ENCODE peak calls at places on chromosomes 11 and 22, in seven cellular contexts. One of them, this sample, is unnamed.

GRCh38 chr11:92707173-92707619 is 262.3 kb upstream of the MTNR1B start:
- DNase-seq in stimulated activated naive CD4-positive, alpha-beta T cell: no peak
- DNase-seq in DMS53: peak
- DNase-seq in fibroblast of lung: no peak
- DNase-seq in activated T-helper 9 cell treated with anti-CD3 and anti-CD28 coated beads, Interleukin-2, amount 50 U/mL, for 16 hours: no peak
- DNase-seq in activated naive CD4-positive, alpha-beta T cell: no peak
- DNase-seq in astrocyte of the spinal cord: no peak
- DNase-seq in this sample: no peak

GRCh38 chr11:134418119-134418840 is 6.2 kb upstream of the B3GAT1 start:
- DNase-seq in DMS53: no peak
- DNase-seq in fibroblast of lung: peak
- DNase-seq in stimulated activated naive CD4-positive, alpha-beta T cell: no peak
- DNase-seq in activated T-helper 9 cell treated with anti-CD3 and anti-CD28 coated beads, Interleukin-2, amount 50 U/mL, for 16 hours: no peak
- DNase-seq in astrocyte of the spinal cord: no peak
- DNase-seq in activated naive CD4-positive, alpha-beta T cell: no peak
- DNase-seq in this sample: no peak

GRCh38 chr11:65833297-65834030 is at the start of gene SNX32:
- DNase-seq in astrocyte of the spinal cord: peak
- DNase-seq in DMS53: peak
- DNase-seq in stimulated activated naive CD4-positive, alpha-beta T cell: peak
- DNase-seq in fibroblast of lung: peak
- DNase-seq in activated naive CD4-positive, alpha-beta T cell: peak
- DNase-seq in activated T-helper 9 cell treated with anti-CD3 and anti-CD28 coated beads, Interleukin-2, amount 50 U/mL, for 16 hours: peak
- DNase-seq in this sample: peak

GRCh38 chr11:47514825-47515647 is 37.9 kb downstream of the CELF1 start:
- DNase-seq in astrocyte of the spinal cord: peak
- DNase-seq in activated naive CD4-positive, alpha-beta T cell: no peak
- DNase-seq in activated T-helper 9 cell treated with anti-CD3 and anti-CD28 coated beads, Interleukin-2, amount 50 U/mL, for 16 hours: peak
- DNase-seq in stimulated activated naive CD4-positive, alpha-beta T cell: no peak
- DNase-seq in DMS53: peak
- DNase-seq in fibroblast of lung: peak
- DNase-seq in this sample: no peak

GRCh38 chr11:105790021-105790420 is 180.1 kb downstream of the GRIA4 start:
- DNase-seq in fibroblast of lung: no peak
- DNase-seq in astrocyte of the spinal cord: no peak
- DNase-seq in activated T-helper 9 cell treated with anti-CD3 and anti-CD28 coated beads, Interleukin-2, amount 50 U/mL, for 16 hours: no peak
- DNase-seq in stimulated activated naive CD4-positive, alpha-beta T cell: no peak
- DNase-seq in DMS53: no peak
- DNase-seq in activated naive CD4-positive, alpha-beta T cell: no peak
- DNase-seq in this sample: no peak

GRCh38 chr11:3796796-3797328 is 492 bp downstream of the NUP98 start:
- DNase-seq in fibroblast of lung: no peak
- DNase-seq in DMS53: peak
- DNase-seq in astrocyte of the spinal cord: no peak
- DNase-seq in activated naive CD4-positive, alpha-beta T cell: no peak
- DNase-seq in stimulated activated naive CD4-positive, alpha-beta T cell: no peak
- DNase-seq in activated T-helper 9 cell treated with anti-CD3 and anti-CD28 coated beads, Interleukin-2, amount 50 U/mL, for 16 hours: no peak
- DNase-seq in this sample: no peak

GRCh38 chr22:19058713-19059451 is 63.3 kb downstream of the DGCR2 start:
- DNase-seq in stimulated activated naive CD4-positive, alpha-beta T cell: no peak
- DNase-seq in DMS53: peak
- DNase-seq in activated naive CD4-positive, alpha-beta T cell: no peak
- DNase-seq in astrocyte of the spinal cord: no peak
- DNase-seq in activated T-helper 9 cell treated with anti-CD3 and anti-CD28 coated beads, Interleukin-2, amount 50 U/mL, for 16 hours: no peak
- DNase-seq in fibroblast of lung: no peak
- DNase-seq in this sample: no peak

GRCh38 chr11:128664286-128664685 is 29.6 kb upstream of the FLI1 start:
- DNase-seq in astrocyte of the spinal cord: no peak
- DNase-seq in DMS53: no peak
- DNase-seq in stimulated activated naive CD4-positive, alpha-beta T cell: no peak
- DNase-seq in activated T-helper 9 cell treated with anti-CD3 and anti-CD28 coated beads, Interleukin-2, amount 50 U/mL, for 16 hours: no peak
- DNase-seq in fibroblast of lung: no peak
- DNase-seq in activated naive CD4-positive, alpha-beta T cell: no peak
- DNase-seq in this sample: no peak

GRCh38 chr11:78838417-78838816 is 263.8 kb upstream of the NARS2 start:
- DNase-seq in stimulated activated naive CD4-positive, alpha-beta T cell: no peak
- DNase-seq in fibroblast of lung: peak
- DNase-seq in astrocyte of the spinal cord: no peak
- DNase-seq in activated naive CD4-positive, alpha-beta T cell: no peak
- DNase-seq in activated T-helper 9 cell treated with anti-CD3 and anti-CD28 coated beads, Interleukin-2, amount 50 U/mL, for 16 hours: no peak
- DNase-seq in DMS53: peak
- DNase-seq in this sample: no peak

GRCh38 chr11:27596802-27597201 is 90.2 kb upstream of the LIN7C start:
- DNase-seq in stimulated activated naive CD4-positive, alpha-beta T cell: no peak
- DNase-seq in astrocyte of the spinal cord: no peak
- DNase-seq in activated T-helper 9 cell treated with anti-CD3 and anti-CD28 coated beads, Interleukin-2, amount 50 U/mL, for 16 hours: no peak
- DNase-seq in DMS53: no peak
- DNase-seq in activated naive CD4-positive, alpha-beta T cell: no peak
- DNase-seq in fibroblast of lung: no peak
- DNase-seq in this sample: no peak

GRCh38 chr11:783581-784015 is 6.3 kb downstream of the CEND1 start:
- DNase-seq in activated naive CD4-positive, alpha-beta T cell: no peak
- DNase-seq in fibroblast of lung: peak
- DNase-seq in DMS53: no peak
- DNase-seq in stimulated activated naive CD4-positive, alpha-beta T cell: no peak
- DNase-seq in astrocyte of the spinal cord: peak
- DNase-seq in activated T-helper 9 cell treated with anti-CD3 and anti-CD28 coated beads, Interleukin-2, amount 50 U/mL, for 16 hours: no peak
- DNase-seq in this sample: no peak

GRCh38 chr11:117809236-117810055 is 12.4 kb upstream of the DSCAML1 start:
- DNase-seq in stimulated activated naive CD4-positive, alpha-beta T cell: no peak
- DNase-seq in activated T-helper 9 cell treated with anti-CD3 and anti-CD28 coated beads, Interleukin-2, amount 50 U/mL, for 16 hours: no peak
- DNase-seq in astrocyte of the spinal cord: peak
- DNase-seq in DMS53: peak
- DNase-seq in fibroblast of lung: no peak
- DNase-seq in activated naive CD4-positive, alpha-beta T cell: no peak
- DNase-seq in this sample: no peak

GRCh38 chr11:132456735-132457328 is 1075.5 kb downstream of the OPCML start:
- DNase-seq in activated T-helper 9 cell treated with anti-CD3 and anti-CD28 coated beads, Interleukin-2, amount 50 U/mL, for 16 hours: no peak
- DNase-seq in activated naive CD4-positive, alpha-beta T cell: no peak
- DNase-seq in fibroblast of lung: no peak
- DNase-seq in astrocyte of the spinal cord: no peak
- DNase-seq in DMS53: peak
- DNase-seq in stimulated activated naive CD4-positive, alpha-beta T cell: no peak
- DNase-seq in this sample: no peak

GRCh38 chr11:41309716-41310115 is 149.7 kb downstream of the LRRC4C start:
- DNase-seq in fibroblast of lung: no peak
- DNase-seq in activated naive CD4-positive, alpha-beta T cell: no peak
- DNase-seq in stimulated activated naive CD4-positive, alpha-beta T cell: no peak
- DNase-seq in DMS53: peak
- DNase-seq in astrocyte of the spinal cord: no peak
- DNase-seq in activated T-helper 9 cell treated with anti-CD3 and anti-CD28 coated beads, Interleukin-2, amount 50 U/mL, for 16 hours: no peak
- DNase-seq in this sample: no peak

GRCh38 chr11:2752204-2752772 is 52.5 kb upstream of the KCNQ1OT1 start:
- DNase-seq in activated T-helper 9 cell treated with anti-CD3 and anti-CD28 coated beads, Interleukin-2, amount 50 U/mL, for 16 hours: no peak
- DNase-seq in stimulated activated naive CD4-positive, alpha-beta T cell: no peak
- DNase-seq in activated naive CD4-positive, alpha-beta T cell: no peak
- DNase-seq in DMS53: no peak
- DNase-seq in fibroblast of lung: no peak
- DNase-seq in astrocyte of the spinal cord: peak
- DNase-seq in this sample: no peak

GRCh38 chr11:107477820-107478219 is 20.2 kb upstream of the CWF19L2 start:
- DNase-seq in astrocyte of the spinal cord: no peak
- DNase-seq in activated naive CD4-positive, alpha-beta T cell: no peak
- DNase-seq in DMS53: no peak
- DNase-seq in activated T-helper 9 cell treated with anti-CD3 and anti-CD28 coated beads, Interleukin-2, amount 50 U/mL, for 16 hours: no peak
- DNase-seq in stimulated activated naive CD4-positive, alpha-beta T cell: no peak
- DNase-seq in fibroblast of lung: no peak
- DNase-seq in this sample: no peak

GRCh38 chr22:26806445-26807170 is 149.2 kb downstream of the MIAT start:
- DNase-seq in stimulated activated naive CD4-positive, alpha-beta T cell: no peak
- DNase-seq in astrocyte of the spinal cord: no peak
- DNase-seq in activated naive CD4-positive, alpha-beta T cell: no peak
- DNase-seq in DMS53: no peak
- DNase-seq in activated T-helper 9 cell treated with anti-CD3 and anti-CD28 coated beads, Interleukin-2, amount 50 U/mL, for 16 hours: no peak
- DNase-seq in fibroblast of lung: no peak
- DNase-seq in this sample: no peak

GRCh38 chr11:3808846-3809623 is 675 bp downstream of the PGAP2 start:
- DNase-seq in activated naive CD4-positive, alpha-beta T cell: no peak
- DNase-seq in fibroblast of lung: peak
- DNase-seq in activated T-helper 9 cell treated with anti-CD3 and anti-CD28 coated beads, Interleukin-2, amount 50 U/mL, for 16 hours: no peak
- DNase-seq in DMS53: peak
- DNase-seq in astrocyte of the spinal cord: peak
- DNase-seq in stimulated activated naive CD4-positive, alpha-beta T cell: peak
- DNase-seq in this sample: peak

GRCh38 chr11:65646921-65647701 is 9.2 kb downstream of the SIPA1 start:
- DNase-seq in astrocyte of the spinal cord: peak
- DNase-seq in fibroblast of lung: peak
- DNase-seq in stimulated activated naive CD4-positive, alpha-beta T cell: no peak
- DNase-seq in activated naive CD4-positive, alpha-beta T cell: no peak
- DNase-seq in activated T-helper 9 cell treated with anti-CD3 and anti-CD28 coated beads, Interleukin-2, amount 50 U/mL, for 16 hours: no peak
- DNase-seq in DMS53: peak
- DNase-seq in this sample: no peak

GRCh38 chr22:30015229-30015797 is 65.0 kb upstream of the HORMAD2 start:
- DNase-seq in fibroblast of lung: peak
- DNase-seq in stimulated activated naive CD4-positive, alpha-beta T cell: no peak
- DNase-seq in astrocyte of the spinal cord: no peak
- DNase-seq in DMS53: no peak
- DNase-seq in activated naive CD4-positive, alpha-beta T cell: no peak
- DNase-seq in activated T-helper 9 cell treated with anti-CD3 and anti-CD28 coated beads, Interleukin-2, amount 50 U/mL, for 16 hours: no peak
- DNase-seq in this sample: no peak

GRCh38 chr11:94993400-94993943 is 20.0 kb downstream of the KDM4D start:
- DNase-seq in fibroblast of lung: no peak
- DNase-seq in stimulated activated naive CD4-positive, alpha-beta T cell: no peak
- DNase-seq in activated naive CD4-positive, alpha-beta T cell: no peak
- DNase-seq in DMS53: no peak
- DNase-seq in astrocyte of the spinal cord: no peak
- DNase-seq in activated T-helper 9 cell treated with anti-CD3 and anti-CD28 coated beads, Interleukin-2, amount 50 U/mL, for 16 hours: no peak
- DNase-seq in this sample: no peak

GRCh38 chr11:134521452-134522289 is 109.6 kb upstream of the B3GAT1 start:
- DNase-seq in activated naive CD4-positive, alpha-beta T cell: no peak
- DNase-seq in activated T-helper 9 cell treated with anti-CD3 and anti-CD28 coated beads, Interleukin-2, amount 50 U/mL, for 16 hours: no peak
- DNase-seq in astrocyte of the spinal cord: no peak
- DNase-seq in fibroblast of lung: no peak
- DNase-seq in DMS53: no peak
- DNase-seq in stimulated activated naive CD4-positive, alpha-beta T cell: no peak
- DNase-seq in this sample: no peak

GRCh38 chr22:36641902-36642640 is 61.5 kb downstream of the CACNG2 start:
- DNase-seq in stimulated activated naive CD4-positive, alpha-beta T cell: no peak
- DNase-seq in DMS53: no peak
- DNase-seq in activated T-helper 9 cell treated with anti-CD3 and anti-CD28 coated beads, Interleukin-2, amount 50 U/mL, for 16 hours: no peak
- DNase-seq in astrocyte of the spinal cord: no peak
- DNase-seq in fibroblast of lung: peak
- DNase-seq in activated naive CD4-positive, alpha-beta T cell: no peak
- DNase-seq in this sample: no peak

GRCh38 chr11:44982496-44983062 is 31.9 kb upstream of the TP53I11 start:
- DNase-seq in astrocyte of the spinal cord: no peak
- DNase-seq in fibroblast of lung: no peak
- DNase-seq in activated T-helper 9 cell treated with anti-CD3 and anti-CD28 coated beads, Interleukin-2, amount 50 U/mL, for 16 hours: no peak
- DNase-seq in activated naive CD4-positive, alpha-beta T cell: no peak
- DNase-seq in stimulated activated naive CD4-positive, alpha-beta T cell: no peak
- DNase-seq in DMS53: no peak
- DNase-seq in this sample: no peak

GRCh38 chr11:133952199-133953190 is 4.3 kb downstream of the IGSF9B start:
- DNase-seq in activated naive CD4-positive, alpha-beta T cell: no peak
- DNase-seq in fibroblast of lung: no peak
- DNase-seq in astrocyte of the spinal cord: no peak
- DNase-seq in DMS53: no peak
- DNase-seq in stimulated activated naive CD4-positive, alpha-beta T cell: no peak
- DNase-seq in activated T-helper 9 cell treated with anti-CD3 and anti-CD28 coated beads, Interleukin-2, amount 50 U/mL, for 16 hours: no peak
- DNase-seq in this sample: no peak

GRCh38 chr11:118132385-118133151 is 20.1 kb downstream of the SCN4B start:
- DNase-seq in activated T-helper 9 cell treated with anti-CD3 and anti-CD28 coated beads, Interleukin-2, amount 50 U/mL, for 16 hours: no peak
- DNase-seq in activated naive CD4-positive, alpha-beta T cell: no peak
- DNase-seq in stimulated activated naive CD4-positive, alpha-beta T cell: no peak
- DNase-seq in DMS53: no peak
- DNase-seq in astrocyte of the spinal cord: no peak
- DNase-seq in fibroblast of lung: no peak
- DNase-seq in this sample: no peak

GRCh38 chr11:71988050-71988449 is 10.7 kb upstream of the IL18BP start:
- DNase-seq in astrocyte of the spinal cord: peak
- DNase-seq in stimulated activated naive CD4-positive, alpha-beta T cell: no peak
- DNase-seq in activated T-helper 9 cell treated with anti-CD3 and anti-CD28 coated beads, Interleukin-2, amount 50 U/mL, for 16 hours: no peak
- DNase-seq in activated naive CD4-positive, alpha-beta T cell: no peak
- DNase-seq in fibroblast of lung: peak
- DNase-seq in DMS53: no peak
- DNase-seq in this sample: no peak

GRCh38 chr11:64675417-64676252 is 47.4 kb downstream of the NRXN2 start:
- DNase-seq in stimulated activated naive CD4-positive, alpha-beta T cell: no peak
- DNase-seq in activated naive CD4-positive, alpha-beta T cell: no peak
- DNase-seq in activated T-helper 9 cell treated with anti-CD3 and anti-CD28 coated beads, Interleukin-2, amount 50 U/mL, for 16 hours: no peak
- DNase-seq in fibroblast of lung: peak
- DNase-seq in DMS53: no peak
- DNase-seq in astrocyte of the spinal cord: peak
- DNase-seq in this sample: no peak

GRCh38 chr22:41638748-41639147 is 17.7 kb downstream of the XRCC6 start:
- DNase-seq in astrocyte of the spinal cord: no peak
- DNase-seq in stimulated activated naive CD4-positive, alpha-beta T cell: no peak
- DNase-seq in activated naive CD4-positive, alpha-beta T cell: no peak
- DNase-seq in DMS53: peak
- DNase-seq in fibroblast of lung: no peak
- DNase-seq in activated T-helper 9 cell treated with anti-CD3 and anti-CD28 coated beads, Interleukin-2, amount 50 U/mL, for 16 hours: no peak
- DNase-seq in this sample: no peak

GRCh38 chr11:55942785-55943392 is 6.7 kb upstream of the OR5I1 start:
- DNase-seq in astrocyte of the spinal cord: peak
- DNase-seq in activated T-helper 9 cell treated with anti-CD3 and anti-CD28 coated beads, Interleukin-2, amount 50 U/mL, for 16 hours: no peak
- DNase-seq in activated naive CD4-positive, alpha-beta T cell: no peak
- DNase-seq in stimulated activated naive CD4-positive, alpha-beta T cell: no peak
- DNase-seq in fibroblast of lung: peak
- DNase-seq in DMS53: peak
- DNase-seq in this sample: no peak

GRCh38 chr11:72781313-72782080 is 12.3 kb downstream of the STARD10 start:
- DNase-seq in stimulated activated naive CD4-positive, alpha-beta T cell: peak
- DNase-seq in DMS53: peak
- DNase-seq in activated naive CD4-positive, alpha-beta T cell: no peak
- DNase-seq in astrocyte of the spinal cord: no peak
- DNase-seq in activated T-helper 9 cell treated with anti-CD3 and anti-CD28 coated beads, Interleukin-2, amount 50 U/mL, for 16 hours: peak
- DNase-seq in fibroblast of lung: no peak
- DNase-seq in this sample: no peak

This sample was measured in GM12878.